ENCODE peak calls at places on chromosomes 5 and 9, in five cellular contexts. I is gastrocnemius medialis, Z is PC-3, N is psoas muscle, V is IMR-90. C is an unnamed sample.

GRCh38 chr5:164597293-164597900 is 1092.0 kb downstream of the MAT2B start:
- DNase-seq in I (no peak), Z (peak; percentile 15), N (no peak), V (no peak), C (peak; percentile 64)

GRCh38 chr5:40781843-40782409 is 16.2 kb downstream of the PRKAA1 start:
- DNase-seq in I (no peak), Z (no peak), N (no peak), V (peak; percentile 77), C (no peak)

GRCh38 chr5:61020415-61020814 is 75.4 kb downstream of the NDUFAF2 start:
- DNase-seq in I (no peak), Z (no peak), N (no peak), V (peak; percentile 38), C (no peak)

GRCh38 chr9:2824564-2824963 is 19.3 kb downstream of the PUM3 start:
- DNase-seq in I (no peak), Z (no peak), N (no peak), V (no peak), C (peak; percentile 41)

GRCh38 chr9:114774504-114774903 is 31.3 kb downstream of the TNFSF15 start:
- DNase-seq in I (no peak), Z (no peak), N (no peak), V (no peak), C (no peak)

GRCh38 chr9:95499847-95500246 is 16.9 kb downstream of the PTCH1 start:
- DNase-seq in I (no peak), Z (no peak), N (no peak), V (peak; percentile 57), C (no peak)

GRCh38 chr5:159135896-159136531 is 36.3 kb upstream of the EBF1 start:
- DNase-seq in I (no peak), Z (peak; percentile 48), N (no peak), V (peak; percentile 72), C (no peak)

GRCh38 chr9:129398901-129399300 is 220.8 kb upstream of the IER5L start:
- DNase-seq in I (no peak), Z (no peak), N (no peak), V (no peak), C (peak; percentile 9)

GRCh38 chr5:139382371-139382770 is 726 bp downstream of the SLC23A1 start:
- DNase-seq in I (no peak), Z (no peak), N (no peak), V (no peak), C (no peak)

DNA sequence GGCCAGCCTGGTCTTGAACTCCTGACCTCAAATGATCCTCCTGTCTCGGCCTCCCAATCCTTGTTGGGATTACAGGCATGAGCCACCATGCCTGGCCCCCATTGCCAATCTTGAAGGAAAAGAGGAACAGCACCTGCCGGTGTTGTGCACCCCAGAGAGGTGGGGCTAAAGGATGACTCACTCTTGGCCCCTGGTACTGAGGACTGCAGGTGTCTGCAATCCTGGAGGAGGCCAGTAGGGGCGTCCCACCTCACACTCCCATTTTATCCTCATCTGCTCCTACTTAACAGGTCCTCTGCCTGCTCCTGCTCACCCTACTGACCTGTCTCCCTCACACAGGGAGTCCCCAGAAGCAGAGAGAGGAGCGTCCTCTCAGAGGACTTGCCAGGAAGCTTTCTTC is 390.4 kb downstream of the ARHGEF28 start:
- DNase-seq in I (no peak), Z (no peak), N (no peak), V (no peak), C (peak; percentile 24)
- TF ChIP-seq CTCF in I (peak; percentile 13), Z (peak; percentile 29), N (no peak), V (no peak), C (peak; percentile 42)

DNA sequence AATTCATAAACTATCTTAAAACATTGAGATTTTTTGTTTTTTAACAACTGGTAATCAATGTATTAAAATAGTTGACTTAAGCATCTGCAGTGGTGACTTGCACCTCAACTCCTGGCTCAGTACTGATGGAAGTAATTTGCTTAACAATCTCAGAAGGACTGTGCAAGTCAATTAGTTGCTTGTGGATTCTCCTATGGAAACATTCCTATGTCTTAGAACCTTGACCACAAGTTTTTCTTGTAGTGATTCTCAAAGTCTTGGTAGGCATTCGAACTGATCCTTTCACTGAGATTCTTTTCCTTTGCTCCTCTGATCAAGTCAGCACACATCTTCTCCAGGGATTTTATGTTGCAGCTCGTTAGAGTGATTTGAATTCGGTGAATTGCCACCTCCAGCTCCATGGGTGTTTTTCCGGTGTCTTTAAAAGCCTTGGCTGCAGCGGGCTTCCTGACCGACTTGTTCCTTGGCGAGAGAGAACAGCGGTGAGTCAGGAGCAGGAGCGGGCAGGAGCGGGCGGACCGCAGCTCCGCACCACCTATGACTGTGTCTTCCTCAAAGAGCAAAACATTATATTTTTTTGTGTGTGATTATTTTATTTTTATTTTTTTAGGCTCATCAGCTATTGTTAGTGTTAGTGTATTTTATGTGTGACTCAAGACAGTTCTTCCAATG is 21.1 kb downstream of the HMGXB3 start:
- DNase-seq in I (peak; percentile 55), Z (peak; percentile 88), N (peak; percentile 66), V (peak; percentile 19), C (no peak)
- H3K4me1 ChIP-seq in I (peaks cover 48% of the 10 kb centered on the region), Z (peaks cover 52% of the 10 kb centered on the region), N (peaks cover 26% of the 10 kb centered on the region), V (peaks cover 12% of the 10 kb centered on the region), C (peaks cover 2% of the 10 kb centered on the region)

GRCh38 chr9:100577776-100578448 is at the start of gene CAVIN4:
- DNase-seq in I (peak; percentile 84), Z (no peak), N (peak; percentile 71), V (peak; percentile 91), C (no peak)

GRCh38 chr9:100578610-100579009 is 731 bp downstream of the CAVIN4 start:
- DNase-seq in I (no peak), Z (no peak), N (no peak), V (no peak), C (no peak)

GRCh38 chr9:100580255-100580654 is 2.4 kb downstream of the CAVIN4 start:
- DNase-seq in I (peak; percentile 17), Z (no peak), N (no peak), V (no peak), C (no peak)

GRCh38 chr9:100581081-100581480 is 3.2 kb downstream of the CAVIN4 start:
- DNase-seq in I (no peak), Z (no peak), N (no peak), V (no peak), C (no peak)

DNA sequence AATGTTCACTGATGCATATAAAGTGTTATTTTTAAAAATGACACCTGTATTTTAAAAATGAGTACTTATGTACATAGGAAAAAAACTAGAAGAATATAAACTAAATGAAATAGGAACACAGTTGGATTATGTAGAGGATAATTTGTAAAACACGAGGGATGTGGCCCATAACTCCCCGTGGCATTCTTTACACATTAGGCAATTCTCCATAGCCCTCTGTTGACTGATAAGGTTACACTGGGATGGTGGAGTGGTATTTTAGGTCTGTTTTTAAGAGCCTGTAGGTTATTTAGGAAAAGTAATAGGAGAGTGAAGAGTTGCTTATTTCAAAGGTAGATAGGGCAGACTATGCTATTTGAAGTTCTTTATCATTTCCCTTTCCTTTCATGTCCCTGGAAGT is 1.8 kb downstream of the CAVIN4 start:
- DNase-seq in I (no peak), Z (no peak), N (no peak), V (peak; percentile 61), C (no peak)
- H3K4me3 ChIP-seq in I (peak overlapping the region; percentile 60), Z (no peak overlapping the region), N (peak overlapping the region; percentile 68), V (no peak overlapping the region), C (no peak overlapping the region)

GRCh38 chr5:32057157-32058096 is 116.7 kb downstream of the GOLPH3 start:
- DNase-seq in I (no peak), Z (peak; percentile 79), N (no peak), V (no peak), C (no peak)
- TF ChIP-seq CTCF in I (peak; percentile 21), Z (peak; percentile 58), N (peak; percentile 17), V (peak; percentile 19), C (peak; percentile 20)

GRCh38 chr9:132669636-132670358 is at the start of gene DDX31:
- DNase-seq in I (peak; percentile 70), Z (peak; percentile 65), N (peak; percentile 94), V (peak; percentile 76), C (peak; percentile 90)
- H3K4me1 ChIP-seq in I (peaks cover 18% of the 10 kb centered on the region), Z (peaks cover 25% of the 10 kb centered on the region), N (peaks cover 40% of the 10 kb centered on the region), V (peaks cover 2% of the 10 kb centered on the region), C (no peaks in the 10 kb centered on the region)

GRCh38 chr9:19184144-19184917 is 46.2 kb upstream of the DENND4C start:
- DNase-seq in I (peak; percentile 75), Z (peak; percentile 64), N (peak; percentile 78), V (peak; percentile 90), C (peak; percentile 47)
- H3K4me3 ChIP-seq in I (no peak overlapping the region), Z (peak overlapping the region; percentile 11), N (no peak overlapping the region), V (no peak overlapping the region), C (no peak overlapping the region)

DNA sequence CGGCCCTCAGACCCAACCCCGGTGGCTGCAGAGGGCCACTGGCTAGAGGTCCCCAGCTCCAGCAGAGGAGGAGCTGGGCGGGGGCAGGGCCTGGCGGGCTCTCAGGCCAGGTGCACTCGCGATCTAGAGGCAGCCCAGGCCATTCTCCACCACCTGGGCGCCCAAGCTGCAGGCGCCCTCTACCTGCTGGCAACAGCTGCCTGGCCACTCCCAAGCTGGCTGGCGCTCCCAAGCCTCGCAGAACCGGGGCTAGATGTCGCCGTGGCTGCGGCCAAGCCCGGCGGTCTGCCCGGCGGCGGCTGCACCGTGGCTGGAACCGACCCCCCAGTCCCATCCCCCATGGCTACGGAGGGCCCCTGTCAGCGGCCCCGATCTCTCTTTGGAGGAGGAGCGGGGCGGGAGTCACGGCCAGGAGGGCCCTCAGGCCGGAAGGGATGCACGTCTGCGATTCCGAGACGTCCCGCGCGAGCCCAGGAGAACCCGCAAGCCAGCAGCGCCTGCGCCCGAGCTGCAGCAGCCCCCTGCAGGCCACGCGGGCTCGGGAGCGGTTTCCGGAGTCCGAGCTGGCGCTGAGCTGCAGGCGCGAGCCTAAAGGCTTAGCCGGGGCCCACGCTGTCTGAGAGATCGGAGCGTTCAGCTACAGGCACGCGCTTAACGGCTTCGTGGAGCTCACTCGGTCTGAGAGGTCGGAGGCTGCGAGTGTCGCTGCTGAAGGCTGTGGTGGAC is 44.3 kb upstream of the BICD2 start:
- DNase-seq in I (no peak), Z (peak; percentile 62), N (peak; percentile 83), V (peak; percentile 73), C (peak; percentile 76)
- TF ChIP-seq CTCF in I (no peak), Z (peak; percentile 45), N (peak; percentile 9), V (peak; percentile 39), C (peak; percentile 28)

GRCh38 chr5:172433513-172433912 is 20.8 kb downstream of the SH3PXD2B start:
- DNase-seq in I (no peak), Z (no peak), N (peak; percentile 28), V (no peak), C (no peak)
- H3K4me1 ChIP-seq in I (peaks cover 18% of the 10 kb centered on the region), Z (no peaks in the 10 kb centered on the region), N (peaks cover 7% of the 10 kb centered on the region), V (peaks cover 26% of the 10 kb centered on the region), C (peaks cover 17% of the 10 kb centered on the region)

GRCh38 chr5:168579206-168579986 is at the start of gene PANK3:
- DNase-seq in I (peak; percentile 99), Z (peak; percentile 94), N (peak; percentile 99), V (peak; percentile 99), C (peak; percentile 99)

GRCh38 chr5:168578506-168579205 is 512 bp downstream of the PANK3 start:
- DNase-seq in I (peak; percentile 6), Z (no peak), N (no peak), V (no peak), C (peak; percentile 75)

GRCh38 chr5:168575391-168576372 is 3.5 kb downstream of the PANK3 start:
- DNase-seq in I (no peak), Z (no peak), N (no peak), V (peak; percentile 3), C (no peak)

GRCh38 chr5:168579987-168580508 is 880 bp upstream of the PANK3 start:
- DNase-seq in I (no peak), Z (no peak), N (no peak), V (no peak), C (no peak)

GRCh38 chr5:168578006-168578405 is 1.2 kb downstream of the PANK3 start:
- DNase-seq in I (no peak), Z (peak; percentile 38), N (no peak), V (peak; percentile 37), C (no peak)
- H3K4me3 ChIP-seq in I (peak overlapping the region; percentile 92), Z (peak overlapping the region; percentile 97), N (peak overlapping the region; percentile 81), V (peak overlapping the region; percentile 97), C (peak overlapping the region; percentile 74)

GRCh38 chr5:127373858-127374491 is 83.4 kb downstream of the MEGF10 start:
- DNase-seq in I (no peak), Z (no peak), N (no peak), V (no peak), C (no peak)
- TF ChIP-seq CTCF in I (peak; percentile 27), Z (peak; percentile 53), N (peak; percentile 18), V (no peak), C (peak; percentile 59)